ENCODE peak calls at places on chromosome 13, in five cellular contexts. One of them, this sample, is unnamed.

GRCh38 chr13:19586904-19587634 is 25.7 kb upstream of the TPTE2 start:
- DNase-seq in AG04449: no peak
- DNase-seq in transverse colon: peak
- DNase-seq in HCT116: no peak
- DNase-seq in psoas muscle: peak
- DNase-seq in this sample: no peak

GRCh38 chr13:110254751-110255553 is 52.0 kb downstream of the COL4A1 start:
- DNase-seq in AG04449: no peak
- DNase-seq in transverse colon: no peak
- DNase-seq in HCT116: no peak
- DNase-seq in psoas muscle: no peak
- DNase-seq in this sample: no peak

GRCh38 chr13:29507356-29507755 is 88.1 kb downstream of the SLC7A1 start:
- DNase-seq in AG04449: no peak
- DNase-seq in transverse colon: no peak
- DNase-seq in HCT116: no peak
- DNase-seq in psoas muscle: no peak
- DNase-seq in this sample: no peak

GRCh38 chr13:44109986-44110640 is 230.4 kb downstream of the LACC1 start:
- DNase-seq in AG04449: no peak
- DNase-seq in transverse colon: peak
- DNase-seq in HCT116: no peak
- DNase-seq in psoas muscle: no peak
- DNase-seq in this sample: peak

GRCh38 chr13:70408865-70409264 is 300.6 kb upstream of the KLHL1 start:
- DNase-seq in AG04449: no peak
- DNase-seq in transverse colon: no peak
- DNase-seq in HCT116: no peak
- DNase-seq in psoas muscle: no peak
- DNase-seq in this sample: no peak

GRCh38 chr13:72397265-72397664 is 330.2 kb downstream of the MZT1 start:
- DNase-seq in AG04449: no peak
- DNase-seq in transverse colon: no peak
- DNase-seq in HCT116: no peak
- DNase-seq in psoas muscle: no peak
- DNase-seq in this sample: no peak

GRCh38 chr13:48500652-48501197 is 32.2 kb downstream of the RCBTB2 start:
- DNase-seq in AG04449: peak
- DNase-seq in transverse colon: no peak
- DNase-seq in HCT116: no peak
- DNase-seq in psoas muscle: no peak
- DNase-seq in this sample: peak

GRCh38 chr13:111429064-111429558 is 108.7 kb downstream of the TEX29 start:
- DNase-seq in AG04449: no peak
- DNase-seq in transverse colon: peak
- DNase-seq in HCT116: peak
- DNase-seq in psoas muscle: no peak
- DNase-seq in this sample: peak

GRCh38 chr13:20713751-20714150 is 10.3 kb downstream of the IL17D start:
- DNase-seq in AG04449: no peak
- DNase-seq in transverse colon: no peak
- DNase-seq in HCT116: no peak
- DNase-seq in psoas muscle: peak
- DNase-seq in this sample: no peak

GRCh38 chr13:47546963-47547345 is 454.1 kb downstream of the SUCLA2 start:
- DNase-seq in AG04449: no peak
- DNase-seq in transverse colon: no peak
- DNase-seq in HCT116: no peak
- DNase-seq in psoas muscle: no peak
- DNase-seq in this sample: no peak

DNA sequence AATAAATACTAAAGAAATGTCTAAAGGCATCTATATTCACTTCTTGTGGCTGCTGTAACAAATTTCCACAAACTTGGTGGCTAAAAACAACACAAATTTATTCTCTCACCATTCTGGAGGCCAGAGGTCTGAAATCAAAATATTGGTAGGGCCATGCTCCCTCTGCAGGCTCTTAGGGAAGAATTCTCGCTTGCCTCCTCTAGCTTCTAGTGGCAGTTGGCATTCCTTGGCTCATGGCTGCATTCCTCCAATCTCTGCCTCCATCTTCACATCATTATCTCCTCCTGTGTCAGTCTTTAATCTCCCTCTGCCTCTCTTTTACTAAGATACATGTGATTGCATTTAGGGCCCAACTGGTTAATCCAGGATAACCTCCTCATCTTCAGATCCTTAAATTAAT is 54.1 kb upstream of the RFXAP start:
- DNase-seq in AG04449: no peak
- DNase-seq in transverse colon: no peak
- DNase-seq in HCT116: no peak
- DNase-seq in psoas muscle: no peak
- DNase-seq in this sample: no peak
- TF ChIP-seq CTCF in AG04449: no peak
- TF ChIP-seq CTCF in transverse colon: no peak
- TF ChIP-seq CTCF in HCT116: peak
- TF ChIP-seq CTCF in psoas muscle: no peak
- TF ChIP-seq CTCF in this sample: no peak

DNA sequence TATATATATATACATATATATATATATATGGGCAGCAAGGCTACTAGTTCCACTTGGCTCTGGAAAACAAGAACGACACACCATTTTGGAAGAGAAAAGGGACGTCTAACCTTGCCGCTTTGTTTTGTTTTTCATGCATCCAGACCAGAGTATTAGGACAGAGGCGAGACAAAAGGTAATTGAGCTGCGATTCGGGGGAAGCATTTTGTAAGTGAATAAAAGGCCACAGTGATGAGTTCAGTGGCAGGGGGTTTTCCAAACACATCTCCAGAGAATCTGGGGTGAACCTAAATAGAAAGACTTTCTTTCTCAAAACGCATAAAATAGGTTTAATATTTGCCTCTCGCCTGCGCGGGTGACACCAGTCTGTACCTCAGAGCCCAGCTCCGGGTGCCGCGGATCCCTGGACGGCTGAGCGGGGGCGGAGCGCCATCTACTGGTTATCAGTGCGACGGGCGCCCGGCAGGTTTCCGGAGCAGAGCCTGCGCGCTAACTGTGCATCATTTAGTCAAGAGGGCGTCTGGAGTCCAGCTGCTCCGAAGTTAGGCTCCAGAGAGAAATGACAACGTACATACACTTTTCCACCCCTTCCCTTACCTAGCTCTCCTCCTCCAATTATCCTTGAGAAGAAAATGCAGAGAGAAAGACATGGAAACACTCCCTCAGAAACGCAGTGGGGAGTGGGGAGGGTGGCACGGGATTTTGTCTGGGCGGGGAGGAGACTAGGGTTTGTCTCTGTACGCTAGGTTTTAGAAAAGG is 262.3 kb downstream of the TBC1D4 start:
- DNase-seq in AG04449: no peak
- DNase-seq in transverse colon: peak
- DNase-seq in HCT116: peak
- DNase-seq in psoas muscle: peak
- DNase-seq in this sample: no peak
- H3K4me3 ChIP-seq in AG04449: peak
- H3K4me3 ChIP-seq in transverse colon: no peak
- H3K4me3 ChIP-seq in HCT116: no peak
- H3K4me3 ChIP-seq in psoas muscle: peak
- H3K4me3 ChIP-seq in this sample: peak

DNA sequence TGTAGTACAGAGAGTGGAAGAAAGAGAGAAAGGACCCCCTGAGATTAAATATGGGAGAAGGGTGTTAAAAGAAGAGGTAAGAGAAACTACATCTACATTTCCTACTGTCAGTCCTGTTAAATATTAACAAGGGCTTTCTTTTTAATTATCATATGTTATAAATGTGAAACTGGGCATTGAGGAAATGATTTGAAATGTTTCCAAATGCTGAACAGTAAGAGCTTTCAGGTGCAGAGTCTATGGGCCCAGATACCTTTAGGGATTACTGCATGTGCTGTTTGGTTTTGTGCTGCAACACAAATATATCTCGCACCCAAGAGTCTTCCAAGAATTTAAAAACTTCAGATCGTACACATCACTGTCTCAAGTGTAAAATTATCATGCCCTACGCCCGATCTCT is 176.3 kb downstream of the RBM26 start:
- DNase-seq in AG04449: no peak
- DNase-seq in transverse colon: no peak
- DNase-seq in HCT116: no peak
- DNase-seq in psoas muscle: no peak
- DNase-seq in this sample: no peak
- TF ChIP-seq CTCF in AG04449: no peak
- TF ChIP-seq CTCF in transverse colon: no peak
- TF ChIP-seq CTCF in HCT116: no peak
- TF ChIP-seq CTCF in psoas muscle: no peak
- TF ChIP-seq CTCF in this sample: no peak

GRCh38 chr13:57595775-57596174 is 35.8 kb upstream of the PCDH17 start:
- DNase-seq in AG04449: no peak
- DNase-seq in transverse colon: no peak
- DNase-seq in HCT116: no peak
- DNase-seq in psoas muscle: no peak
- DNase-seq in this sample: no peak
- H3K4me3 ChIP-seq in AG04449: no peak
- H3K4me3 ChIP-seq in transverse colon: no peak
- H3K4me3 ChIP-seq in HCT116: no peak
- H3K4me3 ChIP-seq in psoas muscle: no peak
- H3K4me3 ChIP-seq in this sample: no peak

GRCh38 chr13:38577048-38577447 is 109.8 kb upstream of the FREM2 start:
- DNase-seq in AG04449: no peak
- DNase-seq in transverse colon: no peak
- DNase-seq in HCT116: no peak
- DNase-seq in psoas muscle: no peak
- DNase-seq in this sample: no peak
- TF ChIP-seq CTCF in AG04449: no peak
- TF ChIP-seq CTCF in transverse colon: no peak
- TF ChIP-seq CTCF in HCT116: no peak
- TF ChIP-seq CTCF in psoas muscle: no peak
- TF ChIP-seq CTCF in this sample: no peak

DNA sequence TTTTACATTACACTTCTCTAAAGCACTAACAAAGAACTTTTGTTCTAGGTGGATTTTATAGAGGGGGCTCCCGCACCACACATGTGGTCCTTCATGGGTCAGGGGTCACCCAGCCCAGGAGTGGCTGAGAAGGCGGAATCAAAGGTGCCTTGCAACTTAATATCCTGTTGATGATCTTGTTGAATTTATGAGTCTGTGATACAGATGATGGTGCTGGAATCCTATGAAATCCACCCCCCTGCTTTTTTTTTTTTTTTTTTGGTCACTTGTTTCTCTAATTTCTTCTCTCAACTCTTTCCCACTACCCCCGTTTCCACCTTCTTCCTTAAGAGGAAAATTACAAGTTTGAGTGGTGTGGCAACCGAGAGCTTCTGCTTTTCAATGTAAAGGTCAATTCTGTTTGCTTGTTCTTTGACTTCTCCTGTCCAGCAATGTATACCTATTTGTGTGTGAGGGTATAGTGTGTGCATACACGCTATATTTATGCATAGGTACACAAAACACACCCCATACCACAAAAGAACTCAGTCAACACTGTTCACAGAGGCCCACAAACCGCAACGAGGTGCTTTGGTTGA is 4.2 kb upstream of the ZIC2 start:
- DNase-seq in AG04449: no peak
- DNase-seq in transverse colon: no peak
- DNase-seq in HCT116: no peak
- DNase-seq in psoas muscle: no peak
- DNase-seq in this sample: no peak
- H3K4me3 ChIP-seq in AG04449: no peak
- H3K4me3 ChIP-seq in transverse colon: no peak
- H3K4me3 ChIP-seq in HCT116: no peak
- H3K4me3 ChIP-seq in psoas muscle: no peak
- H3K4me3 ChIP-seq in this sample: no peak

DNA sequence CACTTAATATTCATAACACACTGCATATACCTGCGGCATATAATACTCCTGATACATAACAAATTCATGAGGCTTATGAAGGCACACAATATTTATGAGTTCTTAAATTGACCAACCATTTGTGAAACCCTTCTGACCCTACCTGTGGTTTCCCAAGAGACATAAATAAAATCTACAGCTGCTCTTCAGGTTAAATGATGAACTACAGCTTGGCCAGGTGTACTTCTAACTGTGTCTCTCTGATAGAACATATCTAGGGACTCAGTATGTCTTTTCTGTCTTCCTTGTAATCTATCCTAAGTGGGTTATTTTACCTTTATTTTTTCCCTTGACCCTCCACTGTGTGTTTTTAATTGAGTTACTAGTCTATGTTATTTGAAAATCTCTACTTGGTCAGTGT is 189.9 kb upstream of the UFM1 start:
- DNase-seq in AG04449: no peak
- DNase-seq in transverse colon: no peak
- DNase-seq in HCT116: no peak
- DNase-seq in psoas muscle: no peak
- DNase-seq in this sample: no peak
- TF ChIP-seq CTCF in AG04449: no peak
- TF ChIP-seq CTCF in transverse colon: no peak
- TF ChIP-seq CTCF in HCT116: no peak
- TF ChIP-seq CTCF in psoas muscle: no peak
- TF ChIP-seq CTCF in this sample: no peak

GRCh38 chr13:57629391-57629804 is 2.1 kb upstream of the PCDH17 start:
- DNase-seq in AG04449: no peak
- DNase-seq in transverse colon: no peak
- DNase-seq in HCT116: no peak
- DNase-seq in psoas muscle: no peak
- DNase-seq in this sample: no peak
- H3K4me3 ChIP-seq in AG04449: peak
- H3K4me3 ChIP-seq in transverse colon: peak
- H3K4me3 ChIP-seq in HCT116: no peak
- H3K4me3 ChIP-seq in psoas muscle: peak
- H3K4me3 ChIP-seq in this sample: peak

GRCh38 chr13:37984357-37984756 is 114.8 kb upstream of the TRPC4 start:
- DNase-seq in AG04449: no peak
- DNase-seq in transverse colon: no peak
- DNase-seq in HCT116: no peak
- DNase-seq in psoas muscle: no peak
- DNase-seq in this sample: no peak

GRCh38 chr13:37981932-37982331 is 112.4 kb upstream of the TRPC4 start:
- DNase-seq in AG04449: no peak
- DNase-seq in transverse colon: no peak
- DNase-seq in HCT116: no peak
- DNase-seq in psoas muscle: no peak
- DNase-seq in this sample: no peak

DNA sequence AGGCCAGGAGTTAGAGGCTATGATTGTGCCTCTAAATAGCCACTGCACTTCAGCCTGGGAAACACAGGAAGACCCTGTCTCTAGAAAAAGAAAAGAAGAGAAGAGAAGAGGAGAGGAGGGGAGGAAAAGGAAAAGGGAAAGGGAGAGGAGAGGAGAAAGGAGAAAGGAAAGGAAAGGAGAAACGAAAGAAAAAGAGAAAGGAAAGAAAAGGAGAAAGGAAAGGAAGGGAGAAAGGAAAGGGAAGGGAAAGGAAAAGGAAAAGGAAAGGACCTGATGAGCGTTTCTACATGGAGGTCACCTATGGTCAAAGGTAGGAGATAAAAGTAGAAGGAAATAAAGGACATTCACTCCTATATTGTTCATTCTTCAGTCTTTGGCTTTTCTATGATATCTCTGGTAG is 109.1 kb upstream of the TRPC4 start:
- DNase-seq in AG04449: no peak
- DNase-seq in transverse colon: no peak
- DNase-seq in HCT116: no peak
- DNase-seq in psoas muscle: no peak
- DNase-seq in this sample: no peak
- TF ChIP-seq CTCF in AG04449: no peak
- TF ChIP-seq CTCF in transverse colon: no peak
- TF ChIP-seq CTCF in HCT116: no peak
- TF ChIP-seq CTCF in psoas muscle: no peak
- TF ChIP-seq CTCF in this sample: no peak

This sample was measured in epithelial cell of proximal tubule.